ENCODE peak calls at places on chromosomes 13 and 19, in five cellular contexts. S is lower leg skin, K is kidney epithelial cell, I is Peyer's patch, E is RWPE1. W is an unnamed sample.

GRCh38 chr19:5956728-5957127 is 21.2 kb downstream of the RANBP3 start:
- DNase-seq in K (no peak), E (no peak), I (no peak), S (no peak), W (no peak)

GRCh38 chr19:55097864-55098715 is 19.3 kb downstream of the PPP1R12C start:
- DNase-seq in E (no peak), S (no peak), K (no peak), I (no peak), W (no peak)

GRCh38 chr19:14394167-14394566 is 12.9 kb downstream of the ADGRE5 start:
- DNase-seq in K (no peak), I (no peak), E (no peak), S (no peak), W (no peak)

GRCh38 chr13:38879278-38879677 is 111.4 kb downstream of the STOML3 start:
- DNase-seq in E (no peak), I (no peak), K (no peak), S (no peak), W (no peak)

GRCh38 chr19:48194041-48194871 is 23.8 kb downstream of the ZSWIM9 start:
- DNase-seq in E (no peak), S (no peak), I (no peak), K (no peak), W (peak)

GRCh38 chr19:31356587-31357314 is 7.5 kb upstream of the TSHZ3 start:
- DNase-seq in I (no peak), S (no peak), K (no peak), E (no peak), W (no peak)

GRCh38 chr13:30789360-30789862 is 54.1 kb downstream of the ALOX5AP start:
- DNase-seq in E (no peak), I (no peak), S (no peak), K (no peak), W (no peak)

GRCh38 chr19:3108775-3109174 is 14.6 kb downstream of the GNA11 start:
- DNase-seq in K (no peak), I (peak), E (no peak), S (no peak), W (peak)

GRCh38 chr19:44570984-44571684 is 41.7 kb upstream of the CEACAM20 start:
- DNase-seq in S (peak), E (peak), K (no peak), I (peak), W (peak)

GRCh38 chr19:45800009-45800553 is 7.4 kb upstream of the DMWD start:
- DNase-seq in S (no peak), I (no peak), E (no peak), K (peak), W (peak)

GRCh38 chr19:11736696-11737095 is 2.0 kb downstream of the ZNF823 start:
- DNase-seq in K (no peak), I (no peak), E (peak), S (peak), W (peak)

GRCh38 chr13:112740502-112741131 is 50.8 kb downstream of the ATP11A start:
- DNase-seq in S (peak), K (no peak), E (no peak), I (no peak), W (peak)

GRCh38 chr19:58450836-58451357 is 525 bp upstream of the ZNF324B start:
- DNase-seq in S (no peak), E (no peak), I (no peak), K (no peak), W (peak)

GRCh38 chr13:27965740-27966640 is 3.1 kb downstream of the CDX2 start:
- DNase-seq in K (no peak), E (no peak), S (no peak), I (no peak), W (no peak)

GRCh38 chr13:112885782-112886268 is 83.2 kb upstream of the MCF2L start:
- DNase-seq in S (peak), E (peak), K (peak), I (no peak), W (no peak)

GRCh38 chr13:78137404-78138142 is 218.9 kb upstream of the EDNRB start:
- DNase-seq in K (peak), S (no peak), I (no peak), E (peak), W (peak)

GRCh38 chr19:17020823-17021222 is 5.8 kb downstream of the CPAMD8 start:
- DNase-seq in E (no peak), I (no peak), S (no peak), K (no peak), W (peak)

GRCh38 chr19:35013820-35014754 is 14.0 kb downstream of the GRAMD1A start:
- DNase-seq in K (no peak), S (no peak), E (no peak), I (peak), W (no peak)

GRCh38 chr19:4972509-4973230 is 3.8 kb downstream of the KDM4B start:
- DNase-seq in S (no peak), I (no peak), E (no peak), K (peak), W (peak)

GRCh38 chr13:93562676-93563075 is 336.1 kb downstream of the GPC6 start:
- DNase-seq in K (no peak), E (peak), I (no peak), S (no peak), W (no peak)

GRCh38 chr13:97337985-97338384 is 96.0 kb upstream of the RAP2A start:
- DNase-seq in I (no peak), S (no peak), K (no peak), E (no peak), W (no peak)

GRCh38 chr13:50227356-50227755 is 212.1 kb downstream of the KCNRG start:
- DNase-seq in K (no peak), S (no peak), E (no peak), I (no peak), W (no peak)

GRCh38 chr13:19759669-19760068 is 23.1 kb downstream of the PSPC1 start:
- DNase-seq in S (no peak), E (no peak), I (no peak), K (no peak), W (no peak)

GRCh38 chr19:15564534-15565168 is 50.4 kb upstream of the CYP4F8 start:
- DNase-seq in K (no peak), E (no peak), S (no peak), I (no peak), W (no peak)

GRCh38 chr19:48619692-48620565 is 623 bp downstream of the SPHK2 start:
- DNase-seq in K (no peak), I (no peak), S (no peak), E (no peak), W (peak)

GRCh38 chr13:32951580-32951979 is 64.6 kb upstream of the KL start:
- DNase-seq in S (no peak), I (no peak), K (no peak), E (no peak), W (no peak)

DNA sequence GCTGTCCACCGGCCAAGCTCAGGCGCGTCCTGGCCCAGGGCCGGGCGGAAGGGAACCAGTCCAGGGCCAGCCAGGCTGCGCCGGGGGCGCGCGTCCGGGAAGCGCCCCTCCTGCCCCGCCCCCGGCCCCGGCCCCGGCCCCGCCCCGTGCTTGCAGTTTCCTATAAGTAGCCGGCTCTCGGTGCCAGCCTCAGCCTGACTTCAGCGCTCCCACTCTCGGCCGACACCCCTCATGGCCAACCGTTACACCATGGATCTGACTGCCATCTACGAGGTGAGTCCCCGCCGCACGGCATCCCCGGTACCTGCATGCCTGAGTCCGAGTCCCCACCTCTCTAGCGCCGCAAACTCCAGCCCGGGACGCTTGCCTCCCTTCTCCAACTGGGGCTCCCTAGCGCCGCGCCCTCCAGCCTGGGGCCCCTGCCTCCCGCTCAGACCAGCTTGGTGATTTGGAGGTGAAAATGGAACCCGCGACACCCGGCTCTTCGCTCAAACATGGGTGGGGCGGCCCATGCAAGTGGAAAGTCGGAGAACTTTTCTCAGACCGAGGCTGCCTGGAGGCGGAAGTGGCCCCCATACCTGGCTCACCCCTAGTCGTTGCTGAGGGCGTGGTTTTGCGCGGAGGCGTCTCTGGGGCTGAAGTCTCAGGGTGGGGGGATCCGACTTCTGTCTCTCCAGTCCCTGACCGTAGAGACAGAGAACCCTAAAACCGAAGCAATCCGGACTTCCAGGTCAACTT is at the start of gene ZFP36:
- DNase-seq in K (no peak), E (peak), S (peak), I (peak), W (peak)
- TF ChIP-seq CTCF in K (peak), E (no peak), S (no peak), I (no peak), W (no peak)

DNA sequence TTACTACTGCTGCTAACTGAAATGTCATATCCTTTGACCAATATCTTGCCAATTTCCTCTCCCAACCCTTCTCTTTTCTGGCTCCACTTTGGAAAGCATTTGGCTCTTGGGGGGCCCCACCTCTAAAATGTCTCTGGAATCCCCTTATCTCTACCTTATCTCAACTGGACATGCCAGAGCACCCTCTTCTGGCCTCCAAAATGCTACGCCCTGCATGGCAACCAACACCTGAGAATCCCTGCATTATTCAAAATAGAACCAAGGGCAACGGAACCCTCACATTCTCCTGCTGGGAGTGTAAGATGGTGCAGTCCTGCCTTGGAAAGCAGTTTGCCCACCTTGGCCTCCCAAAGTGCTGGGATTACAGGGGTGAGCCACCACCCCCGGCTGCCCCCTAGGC is 35.3 kb downstream of the CERS4 start:
- DNase-seq in I (no peak), K (no peak), E (no peak), S (no peak), W (no peak)
- TF ChIP-seq CTCF in I (no peak), K (no peak), E (no peak), S (no peak), W (no peak)

DNA sequence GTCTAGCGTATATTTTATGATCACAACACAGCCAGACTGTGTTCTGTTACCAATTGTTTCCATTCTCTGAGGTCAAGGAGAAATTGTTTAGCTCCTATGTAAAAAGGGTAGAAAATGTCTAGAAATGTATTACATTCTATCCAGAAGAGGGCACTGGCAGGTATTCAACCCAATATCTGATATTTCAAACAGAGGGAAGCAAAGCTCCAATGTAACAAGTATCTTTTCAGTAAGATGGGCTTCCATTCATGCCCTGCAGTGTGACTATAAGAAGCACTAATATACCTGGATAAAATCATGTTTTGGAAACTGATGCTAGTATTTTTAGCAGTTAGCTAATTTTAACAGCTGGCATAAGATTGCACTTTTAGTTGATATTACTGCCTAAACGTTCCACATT is 312.7 kb downstream of the FGF14 start:
- DNase-seq in S (no peak), I (no peak), K (no peak), E (no peak), W (peak)
- TF ChIP-seq CTCF in S (no peak), I (no peak), K (peak), E (peak), W (peak)

DNA sequence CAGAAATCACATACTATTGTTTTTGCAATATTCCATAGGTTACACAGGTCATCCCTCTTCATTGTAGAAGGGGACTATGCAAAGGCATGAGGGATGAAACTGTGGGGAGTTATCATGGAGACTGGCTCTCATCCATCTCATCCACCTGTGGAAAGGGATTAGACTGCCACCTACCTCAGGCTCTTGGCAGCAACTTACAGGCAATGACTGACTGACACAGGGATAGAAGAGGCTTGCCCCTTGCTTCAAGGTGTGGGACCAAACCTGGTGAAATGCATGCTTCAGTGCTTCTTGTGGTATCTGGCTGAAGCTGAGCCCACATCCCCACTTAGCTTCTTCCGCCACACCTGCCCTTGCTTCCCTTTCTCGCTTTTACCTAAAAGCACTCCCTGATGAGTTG is 341.3 kb downstream of the GPC5 start:
- DNase-seq in K (no peak), E (no peak), I (no peak), S (no peak), W (no peak)
- TF ChIP-seq CTCF in K (no peak), E (no peak), I (no peak), S (no peak), W (no peak)

GRCh38 chr19:18940791-18941627 is at the start of gene HOMER3:
- DNase-seq in K (no peak), S (peak), E (peak), I (peak), W (peak)

GRCh38 chr19:18939922-18940775 is 868 bp downstream of the HOMER3 start:
- DNase-seq in K (peak), I (no peak), E (peak), S (peak), W (peak)

GRCh38 chr19:18941628-18942354 is 774 bp upstream of the HOMER3 start:
- DNase-seq in K (no peak), E (no peak), S (no peak), I (no peak), W (no peak)

GRCh38 chr19:18942692-18943091 is 1.7 kb upstream of the HOMER3 start:
- DNase-seq in E (no peak), S (no peak), I (no peak), K (no peak), W (no peak)

GRCh38 chr19:18939163-18939562 is 1.9 kb downstream of the HOMER3 start:
- DNase-seq in K (no peak), I (no peak), S (no peak), E (no peak), W (no peak)
- TF ChIP-seq CTCF in K (no peak), I (no peak), S (no peak), E (no peak), W (no peak)

GRCh38 chr13:52399708-52400107 is 6.3 kb downstream of the THSD1 start:
- DNase-seq in K (no peak), E (no peak), S (no peak), I (no peak), W (peak)
- TF ChIP-seq CTCF in K (no peak), E (no peak), S (no peak), I (no peak), W (no peak)

GRCh38 chr13:46728777-46729176 is 68.2 kb downstream of the ESD start:
- DNase-seq in E (no peak), K (no peak), I (no peak), S (no peak), W (peak)
- TF ChIP-seq CTCF in E (no peak), K (no peak), I (no peak), S (no peak), W (peak)